ENCODE peak calls at places on chromosomes 16 and 17, in ten cellular contexts. G is colonic mucosa; B is endothelial cell of umbilical vein; V is prostate gland; Z is pancreas; K is naive thymus-derived CD4-positive, alpha-beta T cell; I is tibial nerve; U is A549; H is uterus; M is mucosa of descending colon. L is an unnamed sample. For H3K4me1, the result is how much of the 10 kb centered on the place peaks cover.

GRCh38 chr16:68656771-68657170 is 11.7 kb downstream of the CDH3 start:
- DNase-seq in G (no peak), B (no peak), V (no peak), Z (no peak), K (no peak), I (no peak), U (no peak), H (no peak), M (no peak), L (no peak)

GRCh38 chr17:64133546-64134215 is 3.7 kb upstream of the ERN1 start:
- DNase-seq in G (no peak), B (peak), V (no peak), Z (no peak), K (peak), I (no peak), U (peak), H (peak), M (no peak), L (peak)

GRCh38 chr16:11135167-11135973 is 120.6 kb downstream of the SOCS1 start:
- DNase-seq in G (no peak), B (no peak), V (no peak), Z (no peak), K (no peak), I (no peak), U (no peak), H (no peak), M (no peak), L (peak)

GRCh38 chr17:9893606-9894005 is 11.5 kb downstream of the RCVRN start:
- DNase-seq in G (no peak), B (no peak), V (no peak), Z (no peak), K (no peak), I (no peak), U (no peak), H (no peak), M (no peak), L (no peak)

GRCh38 chr16:64346080-64346479 is 775.8 kb downstream of the CDH11 start:
- DNase-seq in G (no peak), B (no peak), V (no peak), Z (no peak), K (no peak), I (no peak), U (no peak), H (no peak), M (peak), L (no peak)

GRCh38 chr17:38628441-38628840 is 22.7 kb upstream of the SRCIN1 start:
- DNase-seq in G (no peak), B (no peak), V (no peak), Z (peak), K (no peak), I (no peak), U (peak), H (no peak), M (no peak), L (peak)

GRCh38 chr17:16353702-16354174 is 469 bp upstream of the CENPV start:
- DNase-seq in G (no peak), B (no peak), V (no peak), Z (no peak), K (no peak), I (no peak), U (no peak), H (no peak), M (no peak), L (no peak)

GRCh38 chr16:86060381-86061317 is 161.7 kb downstream of the IRF8 start:
- DNase-seq in G (no peak), B (no peak), V (no peak), Z (peak), K (no peak), I (no peak), U (no peak), H (no peak), M (no peak), L (no peak)

GRCh38 chr17:12422632-12423031 is 243.1 kb upstream of the MYOCD start:
- DNase-seq in G (no peak), B (no peak), V (peak), Z (peak), K (no peak), I (no peak), U (no peak), H (peak), M (no peak), L (no peak)

GRCh38 chr16:21302898-21303528 is 24.9 kb upstream of the CRYM start:
- DNase-seq in G (peak), B (no peak), V (no peak), Z (no peak), K (no peak), I (no peak), U (peak), H (no peak), M (no peak), L (peak)

GRCh38 chr16:83653785-83654184 is 154.0 kb upstream of the HSBP1 start:
- DNase-seq in G (no peak), B (no peak), V (no peak), Z (no peak), K (no peak), I (no peak), U (no peak), H (no peak), M (no peak), L (peak)

GRCh38 chr16:77434022-77434364 is 841 bp downstream of the ADAMTS18 start:
- DNase-seq in G (no peak), B (no peak), V (no peak), Z (no peak), K (no peak), I (no peak), U (no peak), H (no peak), M (no peak), L (no peak)

GRCh38 chr16:85612801-85613608 is at the start of gene GSE1:
- DNase-seq in G (peak), B (peak), V (peak), Z (peak), K (peak), I (peak), U (peak), H (peak), M (peak), L (peak)

GRCh38 chr16:66618588-66618987 is 14.1 kb downstream of the CMTM3 start:
- DNase-seq in G (no peak), B (peak), V (no peak), Z (no peak), K (no peak), I (no peak), U (no peak), H (peak), M (no peak), L (peak)

GRCh38 chr16:10182186-10182683 is at the start of gene GRIN2A:
- DNase-seq in G (no peak), B (no peak), V (no peak), Z (peak), K (no peak), I (no peak), U (no peak), H (no peak), M (no peak), L (no peak)

GRCh38 chr16:11379420-11379819 is 34.2 kb downstream of the RMI2 start:
- DNase-seq in G (no peak), B (no peak), V (no peak), Z (no peak), K (no peak), I (no peak), U (no peak), H (no peak), M (peak), L (peak)

GRCh38 chr17:44205962-44206824 is 6.5 kb upstream of the ATXN7L3 start:
- DNase-seq in G (no peak), B (no peak), V (no peak), Z (no peak), K (no peak), I (no peak), U (no peak), H (no peak), M (no peak), L (no peak)

GRCh38 chr17:4549781-4550533 is 5.2 kb downstream of the MYBBP1A start:
- DNase-seq in G (no peak), B (no peak), V (no peak), Z (no peak), K (no peak), I (no peak), U (no peak), H (no peak), M (peak), L (no peak)

GRCh38 chr16:23635958-23636357 is 5.2 kb downstream of the PALB2 start:
- DNase-seq in G (no peak), B (no peak), V (no peak), Z (no peak), K (no peak), I (no peak), U (no peak), H (no peak), M (no peak), L (no peak)

GRCh38 chr17:18004345-18004744 is 31.7 kb downstream of the DRC3 start:
- DNase-seq in G (no peak), B (no peak), V (no peak), Z (no peak), K (no peak), I (no peak), U (no peak), H (no peak), M (no peak), L (peak)

GRCh38 chr17:76434870-76435269 is 18.1 kb downstream of the UBE2O start:
- DNase-seq in G (no peak), B (no peak), V (no peak), Z (no peak), K (no peak), I (no peak), U (no peak), H (no peak), M (no peak), L (no peak)

DNA sequence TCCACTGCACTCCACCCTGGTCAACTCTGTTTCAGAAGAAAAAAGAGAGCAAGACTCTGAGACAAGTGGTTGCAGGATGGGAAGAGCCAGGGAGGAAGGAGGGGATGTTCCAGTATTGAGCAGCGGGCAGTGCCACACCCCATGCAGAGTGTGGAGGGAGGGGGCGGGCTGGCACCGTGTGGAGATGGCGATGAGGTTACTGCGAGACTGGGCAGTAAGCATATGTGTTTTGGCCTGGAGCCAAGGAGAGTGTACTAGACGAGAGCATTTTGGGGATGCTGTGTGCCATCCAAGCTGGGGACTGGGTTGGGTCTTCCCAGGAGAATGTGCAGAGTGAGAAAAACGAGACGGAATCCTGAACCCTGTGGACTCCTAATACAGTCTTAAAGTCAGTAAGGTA is 3.3 kb downstream of the TBC1D24 start:
- DNase-seq in G (no peak), B (no peak), V (no peak), Z (no peak), K (no peak), I (no peak), U (no peak), H (no peak), M (no peak), L (no peak)
- H3K4me1 ChIP-seq in G (under half), B (under half), V (under half), Z (under half), K (under half), I (under half), U (under half), H (under half), M (under half), L (under half)

GRCh38 chr17:46167267-46167666 is 26.0 kb downstream of the KANSL1 start:
- DNase-seq in G (no peak), B (no peak), V (no peak), Z (no peak), K (no peak), I (no peak), U (no peak), H (no peak), M (no peak), L (no peak)

GRCh38 chr17:46163929-46164594 is 29.2 kb downstream of the KANSL1 start:
- DNase-seq in G (no peak), B (no peak), V (no peak), Z (no peak), K (no peak), I (no peak), U (no peak), H (no peak), M (no peak), L (no peak)

GRCh38 chr17:46167826-46168569 is 25.2 kb downstream of the KANSL1 start:
- DNase-seq in G (no peak), B (no peak), V (no peak), Z (no peak), K (no peak), I (no peak), U (no peak), H (no peak), M (no peak), L (no peak)

GRCh38 chr17:46169913-46170312 is 23.3 kb downstream of the KANSL1 start:
- DNase-seq in G (no peak), B (no peak), V (no peak), Z (no peak), K (no peak), I (no peak), U (no peak), H (no peak), M (no peak), L (no peak)

GRCh38 chr17:46166692-46167249 is 26.5 kb downstream of the KANSL1 start:
- DNase-seq in G (no peak), B (no peak), V (no peak), Z (no peak), K (no peak), I (no peak), U (no peak), H (no peak), M (no peak), L (no peak)
- H3K4me1 ChIP-seq in G (under half), B (under half), V (under half), Z (under half), K (under half), I (half or more), U (half or more), H (under half), M (under half), L (under half)

DNA sequence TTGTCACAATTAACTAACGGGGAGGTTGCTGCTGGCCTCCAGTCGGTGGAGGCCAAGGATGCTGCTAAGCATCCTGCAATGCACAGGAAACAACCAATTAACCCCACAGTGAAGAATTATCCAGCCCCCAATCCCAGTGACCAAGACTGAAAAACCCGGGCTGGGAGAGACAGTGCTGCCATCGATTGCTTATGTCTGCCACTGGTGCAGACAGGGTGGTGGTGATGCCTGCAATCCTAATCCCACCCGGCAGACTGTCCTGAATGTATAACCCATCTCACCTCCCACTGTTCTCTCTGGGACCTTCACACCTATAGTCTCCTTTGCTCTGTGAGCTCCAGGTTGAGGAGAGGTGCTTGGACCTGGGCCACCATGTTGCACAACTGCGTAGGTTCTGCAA is 42.3 kb upstream of the KLHDC4 start:
- DNase-seq in G (no peak), B (no peak), V (no peak), Z (no peak), K (no peak), I (no peak), U (no peak), H (no peak), M (no peak), L (no peak)
- H3K4me1 ChIP-seq in G (under half), B (under half), V (under half), Z (under half), K (under half), I (under half), U (under half), H (under half), M (under half), L (half or more)

GRCh38 chr17:67831268-67831667 is 6.0 kb downstream of the BPTF start:
- DNase-seq in G (no peak), B (no peak), V (no peak), Z (no peak), K (no peak), I (no peak), U (no peak), H (no peak), M (no peak), L (no peak)
- H3K4me1 ChIP-seq in G (under half), B (under half), V (under half), Z (under half), K (under half), I (half or more), U (under half), H (under half), M (under half), L (under half)

DNA sequence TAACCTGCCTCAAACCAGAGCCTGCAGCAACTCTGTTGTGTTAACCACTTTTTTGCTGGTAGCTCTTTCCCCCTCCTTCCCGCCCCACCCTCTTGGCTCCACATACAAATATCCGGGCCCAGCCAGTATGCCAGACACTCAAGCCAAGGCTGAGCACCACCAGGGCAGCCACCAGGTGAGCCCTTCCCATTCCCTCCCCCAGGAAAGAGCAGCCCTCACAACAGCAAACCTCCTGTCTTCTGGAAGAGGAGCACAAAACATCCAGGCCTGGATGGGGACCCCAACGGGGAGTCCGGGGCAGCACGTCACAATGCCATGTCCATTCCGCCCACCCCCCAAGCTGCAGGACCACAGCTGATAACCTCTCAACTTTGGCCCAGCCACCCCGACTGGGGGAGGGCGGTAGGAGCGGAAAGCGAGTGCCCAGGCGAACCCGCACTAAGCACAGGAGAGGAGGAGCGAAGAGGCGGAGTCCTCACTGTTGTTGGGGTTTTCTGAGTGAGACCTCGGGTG is 757 bp downstream of the ORMDL3 start:
- DNase-seq in G (peak), B (peak), V (no peak), Z (peak), K (peak), I (no peak), U (peak), H (peak), M (peak), L (peak)
- H3K4me1 ChIP-seq in G (under half), B (under half), V (under half), Z (under half), K (half or more), I (under half), U (under half), H (under half), M (under half), L (under half)